ENCODE peak calls at places on chromosomes 1 and 21, in five cellular contexts. I, O, F, K and B are unnamed samples.

GRCh38 chr1:41664861-41665640 is 180.6 kb upstream of the EDN2 start:
- DNase-seq in I (peak), O (peak), F (no peak), K (no peak), B (peak)

GRCh38 chr1:7117599-7118281 is 332.5 kb downstream of the CAMTA1 start:
- DNase-seq in I (peak), O (peak), F (no peak), K (peak), B (no peak)

GRCh38 chr1:246450485-246451251 is 56.4 kb downstream of the SMYD3 start:
- DNase-seq in I (peak), O (peak), F (peak), K (peak), B (peak)

GRCh38 chr1:15249032-15249601 is 2.1 kb downstream of the FHAD1 start:
- DNase-seq in I (no peak), O (no peak), F (no peak), K (no peak), B (no peak)

GRCh38 chr1:19368964-19369363 is 56.8 kb downstream of the SLC66A1 start:
- DNase-seq in I (no peak), O (no peak), F (peak), K (no peak), B (no peak)

GRCh38 chr1:215198021-215198420 is 115.5 kb downstream of the KCNK2 start:
- DNase-seq in I (no peak), O (no peak), F (no peak), K (no peak), B (no peak)

GRCh38 chr1:27521336-27522147 is 31.6 kb upstream of the WASF2 start:
- DNase-seq in I (no peak), O (no peak), F (no peak), K (no peak), B (no peak)

GRCh38 chr1:180096584-180097318 is 57.9 kb upstream of the QSOX1 start:
- DNase-seq in I (no peak), O (no peak), F (no peak), K (no peak), B (no peak)

GRCh38 chr1:97632075-97632474 is 288.8 kb downstream of the DPYD start:
- DNase-seq in I (no peak), O (peak), F (peak), K (no peak), B (peak)

GRCh38 chr1:173295391-173295790 is 88.3 kb upstream of the TNFSF4 start:
- DNase-seq in I (no peak), O (no peak), F (no peak), K (no peak), B (no peak)

GRCh38 chr1:55073187-55073916 is 34.0 kb downstream of the PCSK9 start:
- DNase-seq in I (no peak), O (no peak), F (no peak), K (no peak), B (no peak)

GRCh38 chr1:55069280-55069679 is 29.9 kb downstream of the PCSK9 start:
- DNase-seq in I (no peak), O (no peak), F (no peak), K (no peak), B (no peak)

GRCh38 chr1:55070291-55070690 is 30.9 kb downstream of the PCSK9 start:
- DNase-seq in I (no peak), O (no peak), F (no peak), K (no peak), B (no peak)

GRCh38 chr1:55070765-55071164 is 31.4 kb downstream of the PCSK9 start:
- DNase-seq in I (no peak), O (no peak), F (no peak), K (no peak), B (no peak)

DNA sequence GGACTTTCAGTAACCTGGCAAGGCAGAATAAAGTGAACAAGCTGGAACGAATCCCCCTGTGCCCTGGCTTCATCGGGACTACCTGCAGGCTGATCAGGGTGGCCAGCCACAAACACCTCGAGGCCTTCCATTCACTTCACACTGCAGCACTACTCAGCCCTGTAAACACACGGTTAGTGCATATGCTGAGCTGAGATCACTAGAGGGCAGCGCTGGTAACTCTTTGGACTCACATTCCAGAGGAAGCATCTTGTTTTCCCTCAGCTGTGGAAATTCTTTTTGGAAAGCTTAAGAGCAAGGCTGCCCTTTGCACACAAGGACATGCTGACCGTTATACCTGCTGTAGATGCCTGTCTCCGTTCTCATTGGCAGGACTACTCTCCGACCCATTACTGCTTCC is 32.1 kb downstream of the PCSK9 start:
- DNase-seq in I (peak), O (peak), F (peak), K (peak), B (peak)
- TF ChIP-seq CTCF in I (peak), O (peak), F (peak), K (peak), B (peak)

GRCh38 chr1:1538334-1538733 is 2.1 kb downstream of the TMEM240 start:
- DNase-seq in I (no peak), O (no peak), F (no peak), K (no peak), B (no peak)

GRCh38 chr1:1540015-1540816 is at the start of gene TMEM240:
- DNase-seq in I (peak), O (peak), F (peak), K (peak), B (no peak)

GRCh38 chr1:1537626-1538250 is 2.7 kb downstream of the TMEM240 start:
- DNase-seq in I (no peak), O (no peak), F (no peak), K (no peak), B (no peak)

GRCh38 chr1:1539310-1540014 is 962 bp downstream of the TMEM240 start:
- DNase-seq in I (peak), O (peak), F (peak), K (peak), B (no peak)

GRCh38 chr1:1538989-1539309 is 1.5 kb downstream of the TMEM240 start:
- DNase-seq in I (no peak), O (no peak), F (no peak), K (no peak), B (no peak)
- H3K4me3 ChIP-seq in I (peak), O (no peak), F (no peak), K (peak), B (no peak)

GRCh38 chr21:36082140-36082742 is 12.4 kb downstream of the CBR1 start:
- DNase-seq in I (no peak), O (no peak), F (no peak), K (no peak), B (peak)

GRCh38 chr21:36093512-36093911 is 23.7 kb downstream of the CBR1 start:
- DNase-seq in I (no peak), O (no peak), F (no peak), K (no peak), B (no peak)

GRCh38 chr21:36092676-36093075 is 22.9 kb downstream of the CBR1 start:
- DNase-seq in I (no peak), O (no peak), F (no peak), K (no peak), B (no peak)

GRCh38 chr21:36089946-36090345 is 20.1 kb downstream of the CBR1 start:
- DNase-seq in I (no peak), O (no peak), F (no peak), K (no peak), B (no peak)

GRCh38 chr21:36087362-36088138 is 17.7 kb downstream of the CBR1 start:
- DNase-seq in I (peak), O (no peak), F (no peak), K (peak), B (no peak)
- TF ChIP-seq EZH2phosphoT487 in I (no peak), O (no peak), F (no peak), K (no peak), B (no peak)

GRCh38 chr1:59078866-59079265 is 218.0 kb upstream of the FGGY start:
- DNase-seq in I (peak), O (no peak), F (no peak), K (no peak), B (no peak)

GRCh38 chr1:59077739-59078503 is 219.0 kb upstream of the FGGY start:
- DNase-seq in I (peak), O (no peak), F (peak), K (peak), B (no peak)

GRCh38 chr1:59074574-59074973 is 222.3 kb upstream of the FGGY start:
- DNase-seq in I (no peak), O (no peak), F (no peak), K (no peak), B (no peak)

GRCh38 chr1:59075021-59075420 is 221.9 kb upstream of the FGGY start:
- DNase-seq in I (no peak), O (no peak), F (no peak), K (peak), B (no peak)

GRCh38 chr1:59076612-59077011 is 220.3 kb upstream of the FGGY start:
- DNase-seq in I (no peak), O (no peak), F (peak), K (no peak), B (peak)
- TF ChIP-seq CTCF in I (no peak), O (peak), F (peak), K (no peak), B (peak)

GRCh38 chr21:25428537-25428936 is 178.7 kb downstream of the MRPL39 start:
- DNase-seq in I (no peak), O (no peak), F (no peak), K (no peak), B (no peak)
- H3K4me3 ChIP-seq in I (no peak), O (no peak), F (no peak), K (no peak), B (no peak)